ENCODE peak calls at places on chromosomes 16 and 17, in four cellular contexts. One of them, this sample, is unnamed.

GRCh38 chr17:34633351-34633750 is 54.0 kb downstream of the TMEM132E start:
- DNase-seq in K562: no peak
- DNase-seq in HepG2: no peak
- DNase-seq in GM12878: no peak
- DNase-seq in this sample: no peak

GRCh38 chr16:49838639-49839461 is 17.1 kb downstream of the ZNF423 start:
- DNase-seq in K562: no peak
- DNase-seq in HepG2: no peak
- DNase-seq in GM12878: no peak
- DNase-seq in this sample: no peak

GRCh38 chr17:79843917-79844815 is 4.9 kb upstream of the CBX4 start:
- DNase-seq in K562: no peak
- DNase-seq in HepG2: no peak
- DNase-seq in GM12878: no peak
- DNase-seq in this sample: no peak

GRCh38 chr16:19948186-19949104 is 63.8 kb upstream of the GPRC5B start:
- DNase-seq in K562: no peak
- DNase-seq in HepG2: no peak
- DNase-seq in GM12878: no peak
- DNase-seq in this sample: peak

GRCh38 chr16:73546351-73546845 is 498.5 kb upstream of the ZFHX3 start:
- DNase-seq in K562: no peak
- DNase-seq in HepG2: no peak
- DNase-seq in GM12878: no peak
- DNase-seq in this sample: no peak

GRCh38 chr16:88936008-88936912 is 40.7 kb downstream of the CBFA2T3 start:
- DNase-seq in K562: no peak
- DNase-seq in HepG2: peak
- DNase-seq in GM12878: no peak
- DNase-seq in this sample: no peak

GRCh38 chr16:89584768-89585549 is 9.4 kb downstream of the CPNE7 start:
- DNase-seq in K562: no peak
- DNase-seq in HepG2: no peak
- DNase-seq in GM12878: no peak
- DNase-seq in this sample: no peak

GRCh38 chr17:22703786-22704441 is 1011.6 kb downstream of the KCNJ18 start:
- DNase-seq in K562: peak
- DNase-seq in HepG2: no peak
- DNase-seq in GM12878: no peak
- DNase-seq in this sample: no peak

GRCh38 chr17:15285466-15285865 is 20.3 kb upstream of the PMP22 start:
- DNase-seq in K562: no peak
- DNase-seq in HepG2: no peak
- DNase-seq in GM12878: no peak
- DNase-seq in this sample: no peak

GRCh38 chr17:78872486-78872885 is 30.5 kb downstream of the CEP295NL start:
- DNase-seq in K562: no peak
- DNase-seq in HepG2: no peak
- DNase-seq in GM12878: no peak
- DNase-seq in this sample: no peak

GRCh38 chr17:60161598-60162330 is 12.0 kb downstream of the CA4 start:
- DNase-seq in K562: peak
- DNase-seq in HepG2: no peak
- DNase-seq in GM12878: no peak
- DNase-seq in this sample: peak

GRCh38 chr17:66835476-66835875 is 559 bp downstream of the CACNG5 start:
- DNase-seq in K562: no peak
- DNase-seq in HepG2: no peak
- DNase-seq in GM12878: no peak
- DNase-seq in this sample: no peak

GRCh38 chr16:87959391-87959968 is 8.2 kb downstream of the BANP start:
- DNase-seq in K562: peak
- DNase-seq in HepG2: no peak
- DNase-seq in GM12878: no peak
- DNase-seq in this sample: no peak

GRCh38 chr17:62627219-62627903 is at the start of gene MRC2:
- DNase-seq in K562: peak
- DNase-seq in HepG2: no peak
- DNase-seq in GM12878: no peak
- DNase-seq in this sample: peak

DNA sequence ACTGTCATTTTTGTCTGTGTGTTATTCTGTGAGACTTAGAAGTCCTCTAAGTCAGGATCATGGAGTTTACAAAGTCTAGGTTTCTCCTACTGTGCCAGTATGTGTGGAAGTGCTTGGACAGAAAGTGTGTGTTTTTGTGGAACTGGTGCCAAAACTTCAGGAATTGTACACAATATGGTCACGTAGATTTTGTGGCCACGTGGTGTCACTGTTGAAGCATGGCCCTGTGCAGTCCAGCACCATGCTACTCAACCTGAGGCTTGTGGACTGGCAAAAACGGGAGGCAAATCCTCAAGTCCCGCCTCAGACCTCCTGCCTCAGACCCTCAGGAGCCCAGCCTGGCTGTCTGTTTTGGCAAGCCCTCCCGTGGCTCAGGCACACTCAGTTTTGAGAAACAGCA is 16.7 kb upstream of the ALKBH5 start:
- DNase-seq in K562: no peak
- DNase-seq in HepG2: no peak
- DNase-seq in GM12878: no peak
- DNase-seq in this sample: no peak
- TF ChIP-seq HDAC6 in K562: no peak
- TF ChIP-seq HDAC6 in HepG2: no peak
- TF ChIP-seq HDAC6 in GM12878: no peak
- TF ChIP-seq HDAC6 in this sample: no peak

DNA sequence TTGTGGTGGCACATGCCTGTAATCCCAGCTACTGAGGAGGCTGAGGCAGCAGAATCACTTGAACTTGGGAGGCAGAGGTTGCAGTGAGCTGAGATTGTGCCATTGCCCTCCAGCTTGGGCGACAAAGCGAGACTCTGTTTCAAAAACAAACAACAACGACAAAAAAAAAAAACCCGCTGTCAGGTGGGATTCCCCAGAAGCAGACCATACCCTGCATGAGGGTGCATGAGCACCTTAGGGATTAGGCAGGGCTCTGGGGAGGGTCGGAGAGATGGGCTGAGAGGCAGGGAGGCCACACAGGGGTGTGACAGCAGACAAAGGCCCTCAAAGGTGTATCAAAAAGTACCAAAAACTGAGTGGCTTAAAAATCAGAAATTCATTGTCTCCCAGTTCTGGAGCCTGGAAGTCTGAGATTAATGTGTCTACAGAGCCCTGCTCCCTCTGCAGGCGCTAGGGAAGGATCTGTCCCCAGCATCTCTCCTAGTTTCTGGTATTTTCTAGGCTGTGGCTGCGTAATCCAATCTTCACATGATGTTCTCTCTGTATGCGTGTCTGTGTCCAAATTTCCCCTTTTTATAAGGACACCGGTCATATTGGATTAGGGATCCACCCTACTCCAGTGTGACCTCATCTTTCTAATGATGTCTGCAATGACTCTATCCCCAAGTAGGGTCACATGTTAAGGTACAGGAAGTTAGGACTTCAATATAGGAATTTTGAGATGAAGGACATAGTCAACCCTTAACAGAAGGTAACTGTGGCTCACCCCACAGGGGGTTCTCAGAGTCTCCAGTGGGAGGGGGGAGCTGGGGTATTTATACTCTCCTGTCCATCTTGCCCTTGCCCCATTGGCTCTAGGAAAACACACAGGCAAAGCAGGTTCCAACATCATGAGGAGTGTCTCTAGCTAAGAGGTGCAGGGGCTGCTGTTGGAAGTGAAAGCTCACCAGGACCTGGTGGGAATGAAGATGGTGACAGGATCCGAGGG is 13.6 kb upstream of the TVP23A start:
- DNase-seq in K562: no peak
- DNase-seq in HepG2: no peak
- DNase-seq in GM12878: no peak
- DNase-seq in this sample: no peak
- TF ChIP-seq HDAC6 in K562: no peak
- TF ChIP-seq HDAC6 in HepG2: no peak
- TF ChIP-seq HDAC6 in GM12878: no peak
- TF ChIP-seq HDAC6 in this sample: no peak

GRCh38 chr17:55427587-55427882 is 5.9 kb upstream of the MMD start:
- DNase-seq in K562: no peak
- DNase-seq in HepG2: no peak
- DNase-seq in GM12878: no peak
- DNase-seq in this sample: no peak

GRCh38 chr17:55423535-55423934 is 1.9 kb upstream of the MMD start:
- DNase-seq in K562: no peak
- DNase-seq in HepG2: no peak
- DNase-seq in GM12878: no peak
- DNase-seq in this sample: no peak

GRCh38 chr17:55424893-55425540 is 3.4 kb upstream of the MMD start:
- DNase-seq in K562: no peak
- DNase-seq in HepG2: no peak
- DNase-seq in GM12878: no peak
- DNase-seq in this sample: no peak

GRCh38 chr17:55430531-55431228 is 9.0 kb upstream of the MMD start:
- DNase-seq in K562: no peak
- DNase-seq in HepG2: no peak
- DNase-seq in GM12878: no peak
- DNase-seq in this sample: no peak

GRCh38 chr17:55426851-55427586 is 5.4 kb upstream of the MMD start:
- DNase-seq in K562: no peak
- DNase-seq in HepG2: no peak
- DNase-seq in GM12878: no peak
- DNase-seq in this sample: no peak
- TF ChIP-seq HDAC6 in K562: no peak
- TF ChIP-seq HDAC6 in HepG2: no peak
- TF ChIP-seq HDAC6 in GM12878: no peak
- TF ChIP-seq HDAC6 in this sample: no peak

GRCh38 chr16:78593352-78593751 is 493.9 kb downstream of the WWOX start:
- DNase-seq in K562: no peak
- DNase-seq in HepG2: peak
- DNase-seq in GM12878: no peak
- DNase-seq in this sample: no peak
- TF ChIP-seq HDAC6 in K562: no peak
- TF ChIP-seq HDAC6 in HepG2: no peak
- TF ChIP-seq HDAC6 in GM12878: no peak
- TF ChIP-seq HDAC6 in this sample: no peak

DNA sequence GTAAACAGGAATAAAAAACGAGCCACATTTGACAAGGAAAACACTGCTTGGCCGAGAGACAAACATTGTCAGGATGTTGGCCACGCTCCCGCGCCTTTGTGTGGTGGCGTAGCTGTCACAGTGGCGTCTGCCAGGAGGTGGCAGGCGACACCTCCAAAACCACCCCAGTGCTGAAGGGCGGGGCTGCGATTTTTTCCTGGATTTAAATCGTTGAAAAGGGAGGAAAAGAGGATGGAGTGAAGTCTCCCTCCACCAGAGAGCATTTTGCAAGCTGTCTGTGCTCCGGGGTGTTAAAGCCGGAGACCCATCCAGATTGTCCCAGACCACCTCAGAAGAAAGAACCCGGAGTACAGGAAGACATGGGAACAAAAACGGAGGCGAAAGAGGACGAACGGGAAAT is 12.7 kb downstream of the MRM3 start:
- DNase-seq in K562: peak
- DNase-seq in HepG2: peak
- DNase-seq in GM12878: no peak
- DNase-seq in this sample: peak
- TF ChIP-seq HDAC6 in K562: no peak
- TF ChIP-seq HDAC6 in HepG2: no peak
- TF ChIP-seq HDAC6 in GM12878: no peak
- TF ChIP-seq HDAC6 in this sample: no peak